ENCODE peak calls at places on chromosome 10, in four cellular contexts. One of them, this sample, is unnamed.

GRCh38 chr10:80870282-80870681 is 332.6 kb downstream of the SH2D4B start:
- DNase-seq in A549: no peak
- DNase-seq in IMR-90: no peak
- DNase-seq in upper lobe of left lung: no peak
- DNase-seq in this sample: no peak

GRCh38 chr10:22824984-22825383 is 102.9 kb upstream of the ARMC3 start:
- DNase-seq in upper lobe of left lung: no peak
- DNase-seq in A549: peak; percentile 20
- DNase-seq in IMR-90: peak; percentile 74
- DNase-seq in this sample: no peak

GRCh38 chr10:23367896-23368685 is 23.5 kb upstream of the C10orf67 start:
- DNase-seq in IMR-90: no peak
- DNase-seq in A549: no peak
- DNase-seq in upper lobe of left lung: no peak
- DNase-seq in this sample: no peak

GRCh38 chr10:69636626-69637550 is 6.8 kb downstream of the FAM241B start:
- DNase-seq in A549: peak; percentile 35
- DNase-seq in upper lobe of left lung: no peak
- DNase-seq in IMR-90: no peak
- DNase-seq in this sample: no peak

GRCh38 chr10:27998178-27998953 is 513 bp downstream of the ODAD2 start:
- DNase-seq in A549: no peak
- DNase-seq in IMR-90: peak; percentile 26
- DNase-seq in upper lobe of left lung: no peak
- DNase-seq in this sample: no peak

GRCh38 chr10:99520040-99520803 is 12.5 kb upstream of the NKX2-3 start:
- DNase-seq in upper lobe of left lung: no peak
- DNase-seq in IMR-90: no peak
- DNase-seq in A549: no peak
- DNase-seq in this sample: no peak

GRCh38 chr10:60305394-60305892 is 84.2 kb downstream of the ANK3 start:
- DNase-seq in IMR-90: peak; percentile 65
- DNase-seq in A549: no peak
- DNase-seq in upper lobe of left lung: no peak
- DNase-seq in this sample: no peak

GRCh38 chr10:130230611-130231010 is 94.4 kb downstream of the GLRX3 start:
- DNase-seq in IMR-90: no peak
- DNase-seq in A549: no peak
- DNase-seq in upper lobe of left lung: peak; percentile 8
- DNase-seq in this sample: peak; percentile 62

GRCh38 chr10:784377-784758 is 94.9 kb upstream of the DIP2C start:
- DNase-seq in IMR-90: no peak
- DNase-seq in A549: no peak
- DNase-seq in upper lobe of left lung: peak; percentile 19
- DNase-seq in this sample: peak; percentile 76

GRCh38 chr10:71740069-71740468 is 20.5 kb upstream of the C10orf105 start:
- DNase-seq in A549: no peak
- DNase-seq in IMR-90: peak; percentile 78
- DNase-seq in upper lobe of left lung: peak; percentile 67
- DNase-seq in this sample: no peak

GRCh38 chr10:6516877-6517276 is 63.2 kb downstream of the PRKCQ start:
- DNase-seq in upper lobe of left lung: no peak
- DNase-seq in IMR-90: no peak
- DNase-seq in A549: no peak
- DNase-seq in this sample: no peak

GRCh38 chr10:23343591-23344225 is 889 bp downstream of the C10orf67 start:
- DNase-seq in upper lobe of left lung: peak; percentile 46
- DNase-seq in IMR-90: peak; percentile 30
- DNase-seq in A549: no peak
- DNase-seq in this sample: no peak

GRCh38 chr10:86287966-86288579 is 78.5 kb downstream of the GRID1 start:
- DNase-seq in IMR-90: no peak
- DNase-seq in A549: no peak
- DNase-seq in upper lobe of left lung: no peak
- DNase-seq in this sample: no peak

GRCh38 chr10:93393231-93393630 is 88.9 kb downstream of the MYOF start:
- DNase-seq in IMR-90: no peak
- DNase-seq in upper lobe of left lung: no peak
- DNase-seq in A549: no peak
- DNase-seq in this sample: no peak

GRCh38 chr10:84329986-84330651 is 1.7 kb downstream of the CCSER2 start:
- DNase-seq in IMR-90: no peak
- DNase-seq in A549: no peak
- DNase-seq in upper lobe of left lung: no peak
- DNase-seq in this sample: no peak

GRCh38 chr10:124942317-124943169 is 620 bp downstream of the ZRANB1 start:
- DNase-seq in A549: no peak
- DNase-seq in upper lobe of left lung: no peak
- DNase-seq in IMR-90: no peak
- DNase-seq in this sample: no peak

GRCh38 chr10:123635745-123636144 is 30.4 kb upstream of the GPR26 start:
- DNase-seq in upper lobe of left lung: no peak
- DNase-seq in IMR-90: no peak
- DNase-seq in A549: no peak
- DNase-seq in this sample: no peak

GRCh38 chr10:71784679-71785272 is 11.5 kb upstream of the VSIR start:
- DNase-seq in IMR-90: no peak
- DNase-seq in upper lobe of left lung: no peak
- DNase-seq in A549: no peak
- DNase-seq in this sample: no peak

GRCh38 chr10:30722956-30723355 is 93.4 kb upstream of the LYZL2 start:
- DNase-seq in IMR-90: no peak
- DNase-seq in A549: no peak
- DNase-seq in upper lobe of left lung: no peak
- DNase-seq in this sample: no peak

GRCh38 chr10:69638642-69639041 is 8.6 kb downstream of the FAM241B start:
- DNase-seq in upper lobe of left lung: no peak
- DNase-seq in IMR-90: no peak
- DNase-seq in A549: no peak
- DNase-seq in this sample: peak; percentile 67

GRCh38 chr10:69578508-69578991 is 5.3 kb upstream of the NEUROG3 start:
- DNase-seq in upper lobe of left lung: no peak
- DNase-seq in A549: no peak
- DNase-seq in IMR-90: no peak
- DNase-seq in this sample: peak; percentile 64

GRCh38 chr10:1120761-1121160 is 64.6 kb downstream of the WDR37 start:
- DNase-seq in IMR-90: no peak
- DNase-seq in A549: no peak
- DNase-seq in upper lobe of left lung: no peak
- DNase-seq in this sample: no peak

GRCh38 chr10:56604624-56605023 is 243.6 kb upstream of the ZWINT start:
- DNase-seq in IMR-90: no peak
- DNase-seq in upper lobe of left lung: no peak
- DNase-seq in A549: no peak
- DNase-seq in this sample: no peak

GRCh38 chr10:70559861-70560260 is 42.7 kb downstream of the PRF1 start:
- DNase-seq in IMR-90: no peak
- DNase-seq in upper lobe of left lung: no peak
- DNase-seq in A549: no peak
- DNase-seq in this sample: no peak

GRCh38 chr10:117186832-117187615 is 10.3 kb upstream of the KCNK18 start:
- DNase-seq in IMR-90: peak; percentile 7
- DNase-seq in A549: no peak
- DNase-seq in upper lobe of left lung: no peak
- DNase-seq in this sample: no peak

GRCh38 chr10:49628599-49628998 is 14.8 kb downstream of the CHAT start:
- DNase-seq in IMR-90: no peak
- DNase-seq in upper lobe of left lung: no peak
- DNase-seq in A549: no peak
- DNase-seq in this sample: peak; percentile 64

GRCh38 chr10:69362471-69362954 is 54.2 kb downstream of the TACR2 start:
- DNase-seq in upper lobe of left lung: peak; percentile 84
- DNase-seq in IMR-90: peak; percentile 90
- DNase-seq in A549: no peak
- DNase-seq in this sample: no peak

GRCh38 chr10:113283189-113283588 is 269.7 kb upstream of the HABP2 start:
- DNase-seq in IMR-90: no peak
- DNase-seq in A549: peak; percentile 27
- DNase-seq in upper lobe of left lung: no peak
- DNase-seq in this sample: no peak

GRCh38 chr10:131126321-131127121 is 185.0 kb downstream of the TCERG1L start:
- DNase-seq in IMR-90: no peak
- DNase-seq in upper lobe of left lung: no peak
- DNase-seq in A549: no peak
- DNase-seq in this sample: no peak

GRCh38 chr10:20040012-20040411 is 223.8 kb downstream of the PLXDC2 start:
- DNase-seq in upper lobe of left lung: peak; percentile 42
- DNase-seq in IMR-90: no peak
- DNase-seq in A549: no peak
- DNase-seq in this sample: no peak

GRCh38 chr10:19592276-19592675 is 224.0 kb upstream of the PLXDC2 start:
- DNase-seq in IMR-90: peak; percentile 33
- DNase-seq in upper lobe of left lung: no peak
- DNase-seq in A549: no peak
- DNase-seq in this sample: no peak

GRCh38 chr10:79082631-79083581 is 14.1 kb downstream of the ZMIZ1 start:
- DNase-seq in IMR-90: peak; percentile 83
- DNase-seq in A549: no peak
- DNase-seq in upper lobe of left lung: no peak
- DNase-seq in this sample: no peak

GRCh38 chr10:68877482-68877881 is 23.6 kb upstream of the DDX50 start:
- DNase-seq in IMR-90: no peak
- DNase-seq in upper lobe of left lung: no peak
- DNase-seq in A549: no peak
- DNase-seq in this sample: no peak

GRCh38 chr10:122648599-122649428 is 50.8 kb downstream of the C10orf120 start:
- DNase-seq in upper lobe of left lung: peak; percentile 60
- DNase-seq in IMR-90: peak; percentile 31
- DNase-seq in A549: peak; percentile 30
- DNase-seq in this sample: peak; percentile 75

GRCh38 chr10:119509909-119510451 is 32.5 kb downstream of the RGS10 start:
- DNase-seq in upper lobe of left lung: no peak
- DNase-seq in IMR-90: no peak
- DNase-seq in A549: no peak
- DNase-seq in this sample: no peak

GRCh38 chr10:133161486-133162051 is 1.6 kb downstream of the KNDC1 start:
- DNase-seq in upper lobe of left lung: no peak
- DNase-seq in IMR-90: no peak
- DNase-seq in A549: no peak
- DNase-seq in this sample: no peak
- H3K4me3 ChIP-seq in upper lobe of left lung: peak overlapping the region; percentile 65
- H3K4me3 ChIP-seq in IMR-90: peak overlapping the region; percentile 76
- H3K4me3 ChIP-seq in A549: no peak overlapping the region
- H3K4me3 ChIP-seq in this sample: no peak overlapping the region

DNA sequence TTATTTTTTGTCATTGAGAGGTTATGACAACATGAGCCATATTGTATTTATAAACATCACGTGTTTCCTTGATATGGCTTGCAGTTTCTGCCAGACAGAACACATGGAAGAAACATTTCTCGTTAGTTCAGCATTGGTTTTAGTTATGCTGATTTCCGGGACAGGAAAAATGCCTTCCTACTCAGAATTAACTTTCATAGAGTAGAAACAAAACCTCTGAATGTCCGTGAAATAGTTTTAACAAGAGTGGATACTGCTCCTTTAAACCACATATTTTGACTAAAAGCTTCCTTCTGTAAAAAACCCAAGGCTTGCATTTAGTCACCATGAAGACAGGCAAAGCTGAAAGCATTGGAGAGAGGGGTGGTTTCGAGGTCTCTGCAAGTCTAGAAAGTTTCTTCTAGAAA is 240.4 kb downstream of the KIAA1217 start:
- DNase-seq in A549: no peak
- DNase-seq in IMR-90: peak; percentile 64
- DNase-seq in upper lobe of left lung: no peak
- DNase-seq in this sample: no peak
- TF ChIP-seq POLR2A in A549: no peak
- TF ChIP-seq POLR2A in IMR-90: no peak
- TF ChIP-seq POLR2A in upper lobe of left lung: no peak
- TF ChIP-seq POLR2A in this sample: no peak

DNA sequence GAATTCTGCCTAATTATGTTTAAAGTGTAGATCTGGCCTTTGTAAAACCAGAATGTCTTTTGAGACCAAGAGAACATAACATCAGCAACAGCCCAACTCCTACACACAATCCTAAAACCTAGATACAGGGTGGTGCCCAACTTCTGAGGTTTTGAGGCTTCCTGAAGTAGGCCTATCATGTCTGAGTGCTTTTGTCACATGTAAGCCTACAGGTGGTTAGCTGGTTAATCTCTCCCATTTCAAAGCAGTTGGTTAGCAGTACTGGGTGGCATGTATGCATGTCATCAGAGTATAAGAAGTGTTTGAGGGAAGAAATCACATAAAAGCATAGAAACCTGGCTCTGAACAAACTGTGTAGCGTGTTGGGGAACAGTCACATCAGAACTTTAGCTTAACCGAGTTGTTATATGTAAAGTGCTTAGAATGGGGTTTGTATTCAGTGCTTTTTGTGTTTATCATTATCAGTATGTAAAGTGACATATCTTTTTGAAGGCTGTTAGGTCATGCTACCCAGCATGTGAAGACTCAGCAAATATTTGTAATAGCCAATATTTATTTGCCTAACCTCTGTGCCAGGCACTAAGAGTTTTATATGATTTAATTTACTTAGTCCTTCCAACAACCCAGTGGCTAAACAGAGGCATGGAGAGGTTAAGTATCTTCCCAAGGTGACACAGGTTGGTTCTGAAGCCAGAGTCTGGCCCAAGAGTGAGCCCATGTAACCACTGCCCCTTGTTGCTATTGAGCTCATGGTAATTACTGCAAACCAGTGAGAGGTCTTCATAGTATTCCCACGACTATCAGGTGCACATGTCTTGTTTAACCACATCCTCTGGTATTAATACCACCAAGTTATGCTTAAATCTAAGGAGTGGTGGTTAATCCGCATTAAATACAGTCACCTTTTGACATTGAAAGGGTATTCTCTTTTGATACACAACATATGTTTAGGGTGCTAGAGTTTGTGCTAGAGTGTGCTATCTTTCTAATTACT is 2.6 kb downstream of the ADD3 start:
- DNase-seq in A549: no peak
- DNase-seq in upper lobe of left lung: no peak
- DNase-seq in IMR-90: peak; percentile 55
- DNase-seq in this sample: no peak
- H3K4me3 ChIP-seq in A549: no peak overlapping the region
- H3K4me3 ChIP-seq in upper lobe of left lung: peak overlapping the region; percentile 89
- H3K4me3 ChIP-seq in IMR-90: no peak overlapping the region
- H3K4me3 ChIP-seq in this sample: no peak overlapping the region

GRCh38 chr10:97656777-97657176 is 16.3 kb downstream of the PI4K2A start:
- DNase-seq in IMR-90: no peak
- DNase-seq in upper lobe of left lung: no peak
- DNase-seq in A549: no peak
- DNase-seq in this sample: no peak
- TF ChIP-seq POLR2A in IMR-90: no peak
- TF ChIP-seq POLR2A in upper lobe of left lung: no peak
- TF ChIP-seq POLR2A in A549: no peak
- TF ChIP-seq POLR2A in this sample: no peak